ENCODE peak calls at places on chromosomes 11 and 22, in four cellular contexts. I, U, M and N are unnamed samples.

GRCh38 chr11:78424334-78425270 is 7.0 kb upstream of the GAB2 start:
- DNase-seq in M (no peak), U (peak; percentile 83), I (peak; percentile 76), N (no peak)

GRCh38 chr11:120168960-120169681 is 31.2 kb upstream of the TRIM29 start:
- DNase-seq in U (peak; percentile 29), M (peak; percentile 33), I (peak; percentile 50), N (peak; percentile 53)

GRCh38 chr11:40118780-40119179 is 1340.7 kb downstream of the LRRC4C start:
- DNase-seq in U (no peak), I (no peak), M (no peak), N (no peak)

GRCh38 chr11:111019931-111020381 is 225.6 kb upstream of the POU2AF2 start:
- DNase-seq in M (no peak), I (peak; percentile 28), U (peak; percentile 41), N (no peak)

GRCh38 chr22:50250555-50251471 is at the start of gene HDAC10:
- DNase-seq in I (peak; percentile 69), U (peak; percentile 79), M (peak; percentile 73), N (peak; percentile 70)

GRCh38 chr11:110486176-110486575 is 56.4 kb downstream of the FDX1 start:
- DNase-seq in U (no peak), I (no peak), M (no peak), N (no peak)

GRCh38 chr22:31128156-31128555 is 5.4 kb downstream of the INPP5J start:
- DNase-seq in I (no peak), M (no peak), U (no peak), N (no peak)

GRCh38 chr22:30685178-30685577 is 9.5 kb upstream of the OSBP2 start:
- DNase-seq in M (no peak), I (no peak), U (no peak), N (no peak)

GRCh38 chr11:17063171-17064002 is 14.1 kb downstream of the RPS13 start:
- DNase-seq in I (peak; percentile 50), M (no peak), U (no peak), N (peak; percentile 23)

GRCh38 chr11:111344032-111344431 is 35.0 kb downstream of the POU2AF1 start:
- DNase-seq in I (peak; percentile 96), U (no peak), M (no peak), N (no peak)

GRCh38 chr11:61152816-61153592 is 8.2 kb downstream of the VPS37C start:
- DNase-seq in M (no peak), U (no peak), I (peak; percentile 54), N (no peak)

GRCh38 chr11:19739872-19740271 is 27.2 kb downstream of the NAV2 start:
- DNase-seq in U (no peak), I (no peak), M (no peak), N (no peak)

GRCh38 chr11:132623496-132623895 is 908.8 kb downstream of the OPCML start:
- DNase-seq in M (no peak), U (no peak), I (no peak), N (no peak)

GRCh38 chr22:36326178-36327161 is 61.3 kb downstream of the MYH9 start:
- DNase-seq in M (no peak), I (no peak), U (no peak), N (no peak)